ENCODE peak calls at places on chromosomes 11 and 22, in nine cellular contexts. N, A, O, S, E, G, D, J and Q are unnamed samples.
A peak's percentile ranks its signal among the peaks of the same experiment; 100 is the strongest.

GRCh38 chr11:133895551-133895950 is 50.2 kb upstream of the SPATA19 start:
- DNase-seq in N (peak; percentile 29), A (no peak), O (no peak), S (no peak), E (no peak), G (no peak), D (peak; percentile 17), J (peak; percentile 11), Q (no peak)

GRCh38 chr11:131455843-131456704 is 85.7 kb downstream of the NTM start:
- DNase-seq in N (no peak), A (no peak), O (no peak), S (no peak), E (no peak), G (no peak), D (no peak), J (no peak), Q (no peak)

GRCh38 chr22:19643448-19644313 is 70.6 kb upstream of the SEPTIN5 start:
- DNase-seq in N (peak; percentile 4), A (no peak), O (no peak), S (no peak), E (no peak), G (no peak), D (peak; percentile 26), J (no peak), Q (peak; percentile 18)

GRCh38 chr11:43802509-43802908 is 78.1 kb upstream of the ALKBH3 start:
- DNase-seq in N (no peak), A (peak; percentile 67), O (peak; percentile 20), S (peak; percentile 16), E (no peak), G (no peak), D (no peak), J (no peak), Q (peak; percentile 56)

GRCh38 chr11:1335811-1336761 is 26.7 kb upstream of the TOLLIP start:
- DNase-seq in N (peak; percentile 90), A (peak; percentile 81), O (peak; percentile 28), S (peak; percentile 71), E (peak; percentile 43), G (peak; percentile 59), D (peak; percentile 87), J (peak; percentile 57), Q (peak; percentile 90)

GRCh38 chr11:34624069-34624468 is 3.2 kb downstream of the EHF start:
- DNase-seq in N (peak; percentile 81), A (no peak), O (no peak), S (no peak), E (no peak), G (no peak), D (no peak), J (peak; percentile 76), Q (no peak)

GRCh38 chr11:97722721-97723120 is 1298.0 kb upstream of the CNTN5 start:
- DNase-seq in N (no peak), A (no peak), O (no peak), S (no peak), E (no peak), G (no peak), D (no peak), J (no peak), Q (peak; percentile 34)

GRCh38 chr22:17952273-17952801 is 72.0 kb downstream of the MICAL3 start:
- DNase-seq in N (peak; percentile 54), A (no peak), O (peak; percentile 7), S (no peak), E (no peak), G (no peak), D (no peak), J (no peak), Q (no peak)

GRCh38 chr11:133343951-133344350 is 188.3 kb downstream of the OPCML start:
- DNase-seq in N (no peak), A (peak; percentile 2), O (no peak), S (no peak), E (peak; percentile 64), G (no peak), D (no peak), J (no peak), Q (no peak)

GRCh38 chr11:123682976-123683375 is 28.6 kb upstream of the SCN3B start:
- DNase-seq in N (no peak), A (no peak), O (no peak), S (no peak), E (no peak), G (no peak), D (no peak), J (no peak), Q (no peak)

GRCh38 chr11:99199336-99199735 is 178.6 kb downstream of the CNTN5 start:
- DNase-seq in N (no peak), A (peak; percentile 31), O (no peak), S (no peak), E (peak; percentile 70), G (no peak), D (no peak), J (no peak), Q (peak; percentile 73)

GRCh38 chr22:26642465-26643367 is 14.7 kb upstream of the MIAT start:
- DNase-seq in N (no peak), A (peak; percentile 22), O (no peak), S (no peak), E (peak; percentile 41), G (no peak), D (no peak), J (peak; percentile 39), Q (peak; percentile 26)

GRCh38 chr11:116962108-116962507 is 124.7 kb upstream of the APOA1 start:
- DNase-seq in N (no peak), A (no peak), O (no peak), S (peak; percentile 74), E (peak; percentile 39), G (no peak), D (no peak), J (no peak), Q (peak; percentile 81)

GRCh38 chr11:9399466-9399865 is 15.0 kb downstream of the IPO7 start:
- DNase-seq in N (no peak), A (no peak), O (no peak), S (peak; percentile 63), E (no peak), G (no peak), D (no peak), J (no peak), Q (no peak)

GRCh38 chr11:122731500-122731913 is 76.0 kb downstream of the UBASH3B start:
- DNase-seq in N (no peak), A (no peak), O (peak; percentile 87), S (peak; percentile 97), E (peak; percentile 81), G (no peak), D (no peak), J (no peak), Q (peak; percentile 90)

GRCh38 chr22:21964234-21964633 is 11.6 kb upstream of the PPM1F start:
- DNase-seq in N (no peak), A (no peak), O (no peak), S (no peak), E (no peak), G (no peak), D (no peak), J (no peak), Q (no peak)

GRCh38 chr11:3865388-3866193 is 10.1 kb downstream of the STIM1 start:
- DNase-seq in N (no peak), A (no peak), O (peak; percentile 66), S (peak; percentile 76), E (peak; percentile 60), G (no peak), D (no peak), J (no peak), Q (peak; percentile 72)

DNA sequence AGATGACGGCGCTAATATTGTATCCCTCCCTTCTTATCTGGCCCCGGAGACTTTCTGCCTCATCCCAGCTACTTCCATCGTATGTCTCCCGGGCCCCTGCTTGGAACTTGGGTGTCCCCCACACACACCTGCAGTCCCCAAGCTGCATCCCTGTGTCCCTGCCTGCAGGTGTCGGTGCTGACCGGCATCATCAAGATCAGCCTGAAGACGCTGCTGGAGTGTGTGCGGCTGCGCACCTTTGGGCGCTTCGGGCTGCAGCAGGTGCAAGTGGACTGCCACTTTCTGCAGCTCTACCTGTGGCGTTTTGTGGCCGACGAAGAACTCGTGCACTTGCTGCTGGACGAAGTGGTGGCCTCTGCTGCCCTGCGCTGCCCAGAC is 524 bp upstream of the TM7SF2 start:
- DNase-seq in N (peak; percentile 73), A (no peak), O (no peak), S (no peak), E (no peak), G (no peak), D (no peak), J (no peak), Q (no peak)
- H3K4me3 ChIP-seq in N (peak overlapping the region; percentile 61), A (no peak overlapping the region), O (no peak overlapping the region), S (no peak overlapping the region), E (no peak overlapping the region), G (peak overlapping the region; percentile 66), D (peak overlapping the region; percentile 76), J (peak overlapping the region; percentile 57), Q (no peak overlapping the region)

DNA sequence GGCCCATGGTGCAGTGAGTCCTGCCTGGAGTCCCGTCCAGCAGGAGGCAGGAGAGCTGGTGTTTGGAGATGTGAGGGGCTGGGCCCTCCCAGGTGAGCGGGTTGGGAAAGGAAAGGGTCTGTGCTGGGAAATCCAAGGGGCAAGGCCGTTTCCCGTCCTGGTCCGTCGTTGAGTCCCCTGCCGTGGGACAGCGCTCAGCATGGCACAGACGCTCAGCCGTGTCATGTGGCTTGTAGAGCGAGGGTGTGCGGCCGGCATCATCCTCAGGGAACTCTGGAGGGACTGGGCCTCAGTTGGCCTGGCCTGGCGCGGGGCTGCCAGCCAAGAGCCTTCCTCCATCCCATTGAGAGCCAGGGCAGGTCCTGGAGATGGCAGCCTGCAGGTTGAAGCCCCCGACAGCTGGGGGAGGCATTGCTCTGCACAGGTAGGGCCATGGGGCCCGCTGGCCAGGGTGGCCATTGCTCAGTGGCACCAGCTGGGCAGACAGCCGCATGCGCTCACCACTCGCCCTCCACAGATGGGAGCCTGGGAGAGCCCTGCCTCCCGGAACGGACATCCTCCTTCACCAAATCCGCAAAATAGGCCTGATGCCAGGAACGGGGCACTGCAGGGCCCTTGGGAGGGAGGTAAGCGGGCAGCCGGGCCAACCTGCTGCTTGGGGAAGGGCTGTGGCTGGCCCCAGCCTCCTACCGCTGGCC is 28.7 kb downstream of the KCNQ1 start:
- DNase-seq in N (no peak), A (no peak), O (no peak), S (no peak), E (no peak), G (no peak), D (no peak), J (peak; percentile 50), Q (no peak)
- TF ChIP-seq CTCF in N (no peak), A (no peak), O (no peak), S (no peak), E (no peak), G (no peak), D (no peak), J (no peak), Q (no peak)

GRCh38 chr22:47160781-47161520 is 398.5 kb downstream of the TBC1D22A start:
- DNase-seq in N (peak; percentile 53), A (no peak), O (no peak), S (no peak), E (no peak), G (no peak), D (no peak), J (no peak), Q (no peak)
- H3K4me3 ChIP-seq in N (no peak overlapping the region), A (no peak overlapping the region), O (no peak overlapping the region), S (no peak overlapping the region), E (no peak overlapping the region), G (no peak overlapping the region), D (no peak overlapping the region), J (no peak overlapping the region), Q (no peak overlapping the region)

DNA sequence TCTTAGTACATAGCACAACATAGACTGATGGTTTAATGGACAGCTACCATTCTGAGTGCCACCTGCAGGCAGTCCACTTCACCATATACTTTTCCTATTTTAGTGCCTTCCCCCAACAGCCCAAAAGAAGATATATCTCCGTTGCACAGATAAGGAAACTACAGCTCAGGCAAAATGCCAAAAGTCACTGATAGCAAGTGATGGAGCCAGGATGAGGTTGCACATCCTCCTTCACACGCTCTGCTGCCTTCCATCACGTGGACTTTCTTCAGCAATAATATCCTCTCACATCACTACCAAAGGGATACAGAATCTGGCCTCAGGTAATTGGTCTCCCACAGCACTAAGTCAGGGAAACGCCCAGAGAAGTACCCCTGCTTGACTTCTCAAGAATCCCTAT is 7.5 kb downstream of the TCF20 start:
- DNase-seq in N (no peak), A (no peak), O (no peak), S (no peak), E (no peak), G (no peak), D (no peak), J (no peak), Q (no peak)
- TF ChIP-seq CTCF in N (no peak), A (no peak), O (no peak), S (no peak), E (no peak), G (no peak), D (no peak), J (no peak), Q (no peak)